ENCODE peak calls at places on chromosomes 2 and 18, in four cellular contexts. X, V, M and W are unnamed samples.

GRCh38 chr2:88627055-88627855 is at the start of gene EIF2AK3:
- DNase-seq in X (peak; percentile 100), V (peak; percentile 100), M (peak; percentile 99), W (peak; percentile 100)

GRCh38 chr18:58417752-58418151 is 211.1 kb downstream of the ALPK2 start:
- DNase-seq in X (no peak), V (peak; percentile 48), M (no peak), W (no peak)

GRCh38 chr2:20217041-20217970 is 7.6 kb downstream of the SDC1 start:
- DNase-seq in X (no peak), V (peak; percentile 63), M (peak; percentile 75), W (no peak)

GRCh38 chr2:8797682-8798081 is 39.7 kb downstream of the KIDINS220 start:
- DNase-seq in X (no peak), V (no peak), M (no peak), W (no peak)

GRCh38 chr18:23134780-23135678 is at the start of gene CABLES1:
- DNase-seq in X (no peak), V (peak; percentile 84), M (peak; percentile 72), W (peak; percentile 80)

GRCh38 chr2:130289780-130290179 is 52.9 kb upstream of the IMP4 start:
- DNase-seq in X (no peak), V (no peak), M (no peak), W (no peak)

GRCh38 chr2:165573534-165574461 is 104.3 kb downstream of the CSRNP3 start:
- DNase-seq in X (peak; percentile 75), V (peak; percentile 83), M (peak; percentile 46), W (peak; percentile 62)

GRCh38 chr2:180787330-180787729 is 193.1 kb upstream of the UBE2E3 start:
- DNase-seq in X (no peak), V (peak; percentile 15), M (no peak), W (no peak)

GRCh38 chr2:168207861-168208260 is 39.5 kb downstream of the STK39 start:
- DNase-seq in X (no peak), V (no peak), M (no peak), W (no peak)

GRCh38 chr2:69369802-69370201 is 17.2 kb downstream of the GFPT1 start:
- DNase-seq in X (no peak), V (no peak), M (no peak), W (no peak)

GRCh38 chr2:46309052-46309953 is 12.1 kb downstream of the EPAS1 start:
- DNase-seq in X (no peak), V (no peak), M (no peak), W (no peak)

GRCh38 chr2:174180837-174181236 is 67.5 kb downstream of the OLA1 start:
- DNase-seq in X (no peak), V (no peak), M (no peak), W (no peak)

GRCh38 chr2:11377915-11378649 is 33.6 kb upstream of the ROCK2 start:
- DNase-seq in X (no peak), V (no peak), M (no peak), W (no peak)

GRCh38 chr2:16656784-16657391 is 8.7 kb downstream of the CYRIA start:
- DNase-seq in X (no peak), V (no peak), M (peak; percentile 29), W (peak; percentile 63)

GRCh38 chr2:157830696-157831570 is 45.2 kb downstream of the ACVR1 start:
- DNase-seq in X (no peak), V (peak; percentile 92), M (no peak), W (no peak)

GRCh38 chr2:207967121-207967520 is 58.2 kb downstream of the PLEKHM3 start:
- DNase-seq in X (no peak), V (no peak), M (no peak), W (no peak)

GRCh38 chr2:226308981-226309380 is 490.6 kb downstream of the IRS1 start:
- DNase-seq in X (no peak), V (no peak), M (no peak), W (no peak)

GRCh38 chr2:204913854-204914464 is 368.7 kb downstream of the PARD3B start:
- DNase-seq in X (no peak), V (no peak), M (no peak), W (no peak)

GRCh38 chr18:60962629-60963028 is 370.6 kb upstream of the CDH20 start:
- DNase-seq in X (no peak), V (peak; percentile 14), M (no peak), W (no peak)

GRCh38 chr2:38731684-38732221 is 19.4 kb downstream of the SRSF7 start:
- DNase-seq in X (no peak), V (no peak), M (no peak), W (peak; percentile 58)